ENCODE peak calls at places on chromosomes 16 and 17, in nine cellular contexts. L, A, U, Y, E, V, S, T and Z are unnamed samples.

GRCh38 chr16:15535772-15536171 is 101.4 kb downstream of the BMERB1 start:
- DNase-seq in U (no peak), S (no peak), E (no peak), V (no peak), L (no peak), T (no peak), Y (no peak), A (no peak), Z (no peak)

GRCh38 chr17:50274142-50274944 is at the start of gene TMEM92:
- DNase-seq in S (peak), U (no peak), E (no peak), T (no peak), L (no peak), Y (no peak), A (no peak), V (no peak), Z (no peak)

GRCh38 chr17:36494674-36495073 is 8.2 kb downstream of the ZNHIT3 start:
- DNase-seq in S (no peak), V (no peak), E (no peak), Y (no peak), L (no peak), T (no peak), U (no peak), A (no peak), Z (no peak)

GRCh38 chr16:54511181-54511731 is 224.7 kb upstream of the IRX3 start:
- DNase-seq in T (no peak), E (no peak), S (no peak), V (no peak), U (no peak), Y (no peak), A (no peak), L (no peak), Z (no peak)

GRCh38 chr16:84501077-84501735 is 3.3 kb downstream of the MEAK7 start:
- DNase-seq in E (no peak), L (no peak), V (no peak), Y (no peak), S (no peak), U (no peak), A (peak), T (no peak), Z (no peak)

GRCh38 chr17:21467739-21468490 is 91.8 kb downstream of the KCNJ12 start:
- DNase-seq in Y (no peak), A (no peak), E (no peak), T (no peak), L (no peak), V (no peak), U (no peak), S (no peak), Z (no peak)

GRCh38 chr16:30096105-30096861 is at the start of gene YPEL3:
- DNase-seq in Y (peak), L (peak), S (peak), A (peak), E (peak), V (peak), U (peak), T (peak), Z (peak)

GRCh38 chr16:83974475-83974874 is 6.4 kb downstream of the NECAB2 start:
- DNase-seq in L (no peak), V (no peak), E (no peak), S (no peak), Y (no peak), T (no peak), U (no peak), A (no peak), Z (no peak)

GRCh38 chr17:81980752-81981239 is 3.4 kb downstream of the ASPSCR1 start:
- DNase-seq in E (no peak), V (no peak), A (no peak), Y (no peak), L (no peak), U (no peak), S (no peak), T (no peak), Z (no peak)

GRCh38 chr16:83727018-83727417 is 80.8 kb upstream of the HSBP1 start:
- DNase-seq in U (no peak), V (no peak), L (no peak), A (peak), T (no peak), E (no peak), S (no peak), Y (no peak), Z (no peak)

GRCh38 chr16:82629441-82630027 is 2.8 kb downstream of the CDH13 start:
- DNase-seq in L (no peak), T (no peak), E (peak), V (no peak), Y (no peak), S (no peak), A (peak), U (no peak), Z (no peak)

GRCh38 chr16:20023190-20023589 is 50.5 kb downstream of the GPR139 start:
- DNase-seq in U (no peak), V (no peak), L (no peak), E (no peak), S (peak), Y (no peak), A (peak), T (no peak), Z (no peak)

GRCh38 chr17:65103896-65104295 is 33.3 kb upstream of the RGS9 start:
- DNase-seq in V (no peak), S (no peak), L (no peak), E (no peak), T (no peak), U (no peak), A (peak), Y (no peak), Z (no peak)

GRCh38 chr16:68086336-68086821 is 1.2 kb downstream of the NFATC3 start:
- DNase-seq in Y (no peak), T (no peak), E (no peak), A (peak), U (no peak), L (no peak), S (no peak), V (no peak), Z (peak)

GRCh38 chr16:346587-346986 is 5.9 kb downstream of the AXIN1 start:
- DNase-seq in E (no peak), T (no peak), V (no peak), U (no peak), Y (no peak), A (peak), S (no peak), L (no peak), Z (no peak)

GRCh38 chr16:87780385-87780989 is 14.7 kb upstream of the KLHDC4 start:
- DNase-seq in T (no peak), A (peak), U (peak), S (no peak), Y (no peak), L (peak), E (no peak), V (no peak), Z (peak)

GRCh38 chr17:40582328-40582901 is 17.1 kb upstream of the CCR7 start:
- DNase-seq in T (no peak), E (no peak), A (no peak), L (no peak), Y (peak), S (no peak), U (no peak), V (no peak), Z (no peak)